ENCODE peak calls at places on chromosome 16, in six cellular contexts. W is IMR-90, F is trophoblast cell, B is H1, H is H9, E is mesenchymal stem cell. D is an unnamed sample.

GRCh38 chr16:87383522-87384161 is at the start of gene FBXO31:
- DNase-seq in W (peak; percentile 94), F (peak; percentile 66), E (peak; percentile 93), B (peak; percentile 98), H (peak; percentile 94), D (peak; percentile 96)

GRCh38 chr16:3020604-3021448 is 658 bp downstream of the TNFRSF12A start:
- DNase-seq in B (peak; percentile 94), F (peak; percentile 64), H (peak; percentile 96), E (peak; percentile 90), W (peak; percentile 89), D (peak; percentile 64)

GRCh38 chr16:58809213-58809612 is 75.1 kb upstream of the GOT2 start:
- DNase-seq in W (no peak), E (no peak), H (no peak), F (no peak), B (no peak), D (no peak)

GRCh38 chr16:77660311-77660710 is 62.0 kb upstream of the NUDT7 start:
- DNase-seq in F (no peak), H (peak; percentile 34), B (peak; percentile 49), W (peak; percentile 52), E (peak; percentile 69), D (peak; percentile 24)

GRCh38 chr16:16021020-16021419 is 71.6 kb downstream of the ABCC1 start:
- DNase-seq in H (no peak), B (no peak), E (no peak), F (no peak), W (no peak), D (no peak)

GRCh38 chr16:83622010-83622409 is 185.8 kb upstream of the HSBP1 start:
- DNase-seq in B (no peak), E (no peak), F (no peak), W (no peak), H (no peak), D (no peak)

GRCh38 chr16:10808218-10808617 is 10.4 kb downstream of the TVP23A start:
- DNase-seq in W (no peak), B (no peak), H (no peak), F (no peak), E (no peak), D (no peak)

GRCh38 chr16:14057878-14058382 is 13.2 kb upstream of the MRTFB start:
- DNase-seq in B (no peak), E (no peak), F (no peak), W (no peak), H (no peak), D (no peak)

GRCh38 chr16:64950262-64950661 is 171.6 kb downstream of the CDH11 start:
- DNase-seq in W (no peak), H (peak; percentile 49), E (no peak), B (peak; percentile 49), F (no peak), D (no peak)

GRCh38 chr16:67883872-67884261 is 818 bp upstream of the NRN1L start:
- DNase-seq in B (peak; percentile 90), F (peak; percentile 32), W (peak; percentile 26), H (peak; percentile 86), E (no peak), D (peak; percentile 45)

GRCh38 chr16:78118469-78119025 is 19.1 kb downstream of the WWOX start:
- DNase-seq in B (no peak), E (no peak), F (no peak), H (no peak), W (no peak), D (no peak)

GRCh38 chr16:63385714-63386113 is 1349.5 kb upstream of the CDH8 start:
- DNase-seq in E (no peak), H (no peak), B (no peak), F (no peak), W (no peak), D (no peak)

GRCh38 chr16:4538067-4538385 is 547 bp downstream of the CDIP1 start:
- DNase-seq in E (no peak), H (no peak), B (no peak), F (no peak), W (no peak), D (no peak)

GRCh38 chr16:12435730-12436129 is 368.0 kb downstream of the CPPED1 start:
- DNase-seq in W (no peak), F (no peak), B (no peak), E (no peak), H (peak; percentile 32), D (no peak)

GRCh38 chr16:67525176-67525860 is 3.3 kb upstream of the RIPOR1 start:
- DNase-seq in W (peak; percentile 37), F (no peak), E (no peak), B (no peak), H (no peak), D (no peak)

GRCh38 chr16:75322706-75323105 is 71.3 kb upstream of the BCAR1 start:
- DNase-seq in B (no peak), F (peak; percentile 61), W (peak; percentile 64), E (peak; percentile 66), H (no peak), D (no peak)

GRCh38 chr16:48113471-48113870 is 42.3 kb downstream of the ABCC12 start:
- DNase-seq in W (no peak), E (no peak), F (no peak), B (no peak), H (peak; percentile 54), D (no peak)

DNA sequence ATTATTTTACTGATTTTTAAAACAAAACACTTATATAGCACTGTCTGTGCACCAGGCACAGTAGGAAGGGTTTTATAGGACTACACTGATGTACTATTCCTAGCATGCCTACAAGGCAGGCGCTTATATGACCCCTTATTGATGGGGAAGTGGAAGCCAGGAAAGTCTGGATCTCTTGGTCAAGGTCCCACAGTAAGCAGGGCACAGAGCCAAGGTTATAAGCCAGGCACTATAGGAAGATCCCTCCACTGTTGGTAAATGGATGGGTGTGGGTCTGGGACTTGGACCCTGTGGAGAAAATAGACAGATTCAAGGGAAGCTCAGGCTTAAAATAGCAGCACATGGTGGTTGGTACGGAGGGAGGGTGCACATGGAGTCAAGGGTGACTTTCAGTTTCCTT is 59.1 kb upstream of the PLCG2 start:
- DNase-seq in W (no peak), F (no peak), B (no peak), H (no peak), E (no peak), D (no peak)
- H3K4ac ChIP-seq in W (no peak overlapping the region), F (peak overlapping the region; percentile 0), B (no peak overlapping the region), H (no peak overlapping the region), E (no peak overlapping the region), D (no peak overlapping the region)

GRCh38 chr16:20359997-20360396 is 7.5 kb upstream of the UMOD start:
- DNase-seq in H (peak; percentile 39), F (no peak), E (no peak), B (peak; percentile 59), W (no peak), D (peak; percentile 15)
- H4K91ac ChIP-seq in H (no peak overlapping the region), F (no peak overlapping the region), E (no peak overlapping the region), B (no peak overlapping the region), W (no peak overlapping the region), D (no peak overlapping the region)

DNA sequence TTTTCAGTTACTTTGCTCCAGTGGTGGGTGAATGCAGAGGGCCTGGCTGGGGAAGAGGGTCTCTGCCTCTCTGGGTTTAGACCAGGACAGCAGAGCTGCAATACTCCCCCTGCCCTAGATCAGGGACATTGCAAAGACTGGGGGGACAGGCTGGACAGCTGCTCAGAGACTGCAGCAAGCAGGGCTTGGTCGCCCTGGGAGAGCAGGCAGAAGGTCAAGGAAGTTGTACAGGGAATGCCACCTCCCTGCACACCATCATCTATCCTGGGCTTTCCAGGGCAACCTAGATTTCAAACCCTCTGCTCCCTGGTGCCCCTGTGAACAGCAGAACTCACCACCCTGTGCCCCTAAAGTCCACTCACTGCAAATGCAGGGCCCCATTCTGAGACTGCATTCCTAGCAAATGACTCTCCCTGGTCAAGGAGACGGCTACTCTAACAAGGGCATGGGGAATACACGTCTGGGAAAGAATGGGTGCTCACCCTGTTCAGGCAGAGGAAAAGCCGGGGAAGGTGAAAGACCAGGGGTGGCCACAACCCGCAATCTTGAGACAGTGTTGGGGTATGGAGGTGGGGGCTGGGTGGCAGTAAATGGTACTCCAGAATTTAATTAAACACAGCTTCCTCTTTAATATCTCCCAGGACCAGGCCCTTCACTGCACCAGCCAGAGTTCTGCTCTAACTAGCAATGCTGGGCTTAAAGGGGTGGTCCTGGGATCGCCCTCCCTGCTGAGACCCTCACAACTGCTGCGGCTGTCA is 1.0 kb downstream of the KIFC3 start:
- DNase-seq in B (no peak), W (peak; percentile 75), H (no peak), E (peak; percentile 89), F (no peak), D (no peak)
- H3K4ac ChIP-seq in B (no peak overlapping the region), W (peak overlapping the region; percentile 94), H (no peak overlapping the region), E (peak overlapping the region; percentile 83), F (peak overlapping the region; percentile 88), D (no peak overlapping the region)

GRCh38 chr16:6548507-6548906 is 784.1 kb upstream of the RBFOX1 start:
- DNase-seq in B (no peak), W (no peak), F (no peak), E (no peak), H (no peak), D (no peak)

GRCh38 chr16:6549415-6549814 is 783.2 kb upstream of the RBFOX1 start:
- DNase-seq in B (no peak), W (no peak), E (no peak), F (no peak), H (no peak), D (no peak)

GRCh38 chr16:6541262-6541661 is 791.4 kb upstream of the RBFOX1 start:
- DNase-seq in F (no peak), B (no peak), H (no peak), W (no peak), E (no peak), D (no peak)

DNA sequence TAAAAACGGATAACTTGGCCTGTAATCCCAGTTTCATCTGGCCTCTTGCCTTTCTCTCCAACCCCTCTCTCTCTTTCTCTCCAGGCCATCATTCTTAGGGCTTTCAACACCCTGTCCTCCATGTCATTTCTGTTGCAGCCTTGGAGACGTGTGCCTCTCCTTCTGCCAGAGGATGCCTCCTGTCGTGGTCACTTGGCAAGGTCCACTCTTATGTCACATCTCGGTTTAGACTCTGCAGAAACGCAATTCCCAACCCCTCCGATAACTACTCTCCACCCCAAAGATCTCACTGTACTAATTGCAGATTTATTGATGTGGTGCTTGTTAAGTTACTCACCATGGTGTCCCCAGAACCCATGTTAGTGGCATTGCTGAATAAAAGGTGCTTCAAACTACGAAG is 787.3 kb upstream of the RBFOX1 start:
- DNase-seq in F (no peak), B (no peak), H (no peak), E (no peak), W (no peak), D (no peak)
- H4K91ac ChIP-seq in F (no peak overlapping the region), B (no peak overlapping the region), H (no peak overlapping the region), E (no peak overlapping the region), W (no peak overlapping the region), D (no peak overlapping the region)

DNA sequence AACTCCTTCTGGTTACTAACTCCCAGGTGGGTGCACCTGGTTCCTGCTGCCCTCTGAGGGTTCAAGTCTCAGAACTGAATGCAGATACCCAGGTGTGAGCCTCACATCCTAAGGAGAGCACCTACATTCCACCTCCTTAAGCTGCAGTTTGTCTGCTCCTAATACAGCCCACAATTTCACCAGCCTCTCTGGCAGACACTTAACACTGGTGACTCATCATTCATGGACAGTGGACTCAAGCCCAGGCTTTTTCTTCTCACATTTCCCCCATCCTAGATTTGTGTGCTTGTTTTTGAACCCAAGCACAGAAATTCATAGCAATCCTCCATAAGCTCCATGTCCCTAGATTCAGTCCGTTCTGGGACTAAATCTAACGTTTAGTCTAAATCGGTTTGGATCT is 7.0 kb upstream of the MAF start:
- DNase-seq in F (no peak), H (no peak), B (no peak), W (peak; percentile 16), E (peak; percentile 70), D (no peak)
- H3K4ac ChIP-seq in F (no peak overlapping the region), H (no peak overlapping the region), B (no peak overlapping the region), W (no peak overlapping the region), E (no peak overlapping the region), D (no peak overlapping the region)

GRCh38 chr16:50960517-50961202 is 190.4 kb downstream of the SALL1 start:
- DNase-seq in W (no peak), B (no peak), H (peak; percentile 43), E (no peak), F (no peak), D (no peak)
- H4K91ac ChIP-seq in W (no peak overlapping the region), B (no peak overlapping the region), H (no peak overlapping the region), E (no peak overlapping the region), F (no peak overlapping the region), D (no peak overlapping the region)

GRCh38 chr16:46830902-46831647 is at the start of gene C16orf87:
- DNase-seq in B (peak; percentile 92), E (peak; percentile 96), H (peak; percentile 92), F (peak; percentile 93), W (peak; percentile 92), D (peak; percentile 89)
- H3K4ac ChIP-seq in B (no peak within 1 kb of the TSS), E (peak within 1 kb of the TSS; percentile 91), H (no peak within 1 kb of the TSS), F (peak within 1 kb of the TSS; percentile 100), W (peak within 1 kb of the TSS; percentile 87), D (no peak within 1 kb of the TSS)

D was measured in neuronal stem cell.